ENCODE peak calls at places on chromosomes 3 and 15, in five cellular contexts. C is cardiac muscle cell, U is body of pancreas, L is AG04449, A is astrocyte of the spinal cord. B is an unnamed sample.

GRCh38 chr15:56794923-56795329 is 61.6 kb upstream of the ZNF280D start:
- DNase-seq in A (no peak), U (no peak), C (no peak), L (no peak), B (no peak)

GRCh38 chr3:181265750-181266333 is 276.3 kb upstream of the DNAJC19 start:
- DNase-seq in U (no peak), C (no peak), A (peak), L (no peak), B (no peak)

GRCh38 chr3:33883538-33884203 is 85.2 kb downstream of the PDCD6IP start:
- DNase-seq in U (no peak), A (peak), C (peak), L (no peak), B (no peak)

GRCh38 chr15:101204744-101205535 is 46.9 kb downstream of the CHSY1 start:
- DNase-seq in U (no peak), L (no peak), C (no peak), A (peak), B (no peak)

GRCh38 chr3:101643861-101644613 is 32.9 kb downstream of the ZBTB11 start:
- DNase-seq in L (peak), U (no peak), A (peak), C (no peak), B (no peak)

GRCh38 chr15:37107754-37108724 is 7.7 kb upstream of the MEIS2 start:
- DNase-seq in C (no peak), U (no peak), A (no peak), L (no peak), B (no peak)

GRCh38 chr3:100041328-100041749 is 73.0 kb downstream of the FILIP1L start:
- DNase-seq in A (peak), C (peak), L (peak), U (no peak), B (no peak)

GRCh38 chr3:187946031-187946691 is 200.9 kb upstream of the BCL6 start:
- DNase-seq in L (no peak), C (no peak), A (peak), U (no peak), B (no peak)

GRCh38 chr3:184320099-184320445 is 5.7 kb downstream of the EIF4G1 start:
- DNase-seq in C (no peak), U (peak), A (peak), L (peak), B (peak)

GRCh38 chr3:96960661-96961330 is 146.4 kb downstream of the EPHA6 start:
- DNase-seq in L (no peak), U (no peak), C (no peak), A (no peak), B (no peak)

GRCh38 chr3:118501152-118501551 is 533.5 kb downstream of the IGSF11 start:
- DNase-seq in C (peak), A (peak), L (no peak), U (peak), B (no peak)

GRCh38 chr15:94239474-94239873 is 8.1 kb downstream of the MCTP2 start:
- DNase-seq in L (no peak), U (no peak), C (no peak), A (no peak), B (no peak)

GRCh38 chr3:181581651-181582050 is 130.1 kb upstream of the SOX2 start:
- DNase-seq in L (peak), A (peak), C (no peak), U (no peak), B (no peak)

GRCh38 chr3:140216249-140216648 is 281.3 kb downstream of the CLSTN2 start:
- DNase-seq in C (no peak), L (no peak), U (peak), A (no peak), B (no peak)

GRCh38 chr15:72796515-72797337 is 13.2 kb upstream of the ADPGK start:
- DNase-seq in L (no peak), U (peak), C (peak), A (peak), B (no peak)

GRCh38 chr15:31353931-31354330 is 27.3 kb downstream of the KLF13 start:
- DNase-seq in U (peak), A (peak), C (no peak), L (no peak), B (peak)

GRCh38 chr15:67922971-67923646 is 83.3 kb upstream of the RNU6-1 start:
- DNase-seq in U (no peak), L (no peak), C (no peak), A (no peak), B (no peak)

GRCh38 chr15:60972301-60972700 is 256.8 kb downstream of the RORA start:
- DNase-seq in C (no peak), U (no peak), L (peak), A (peak), B (no peak)

GRCh38 chr3:4586381-4586780 is 93.2 kb downstream of the ITPR1 start:
- DNase-seq in U (no peak), L (no peak), A (no peak), C (no peak), B (no peak)

GRCh38 chr15:78149805-78150751 is 916 bp downstream of the IDH3A start:
- DNase-seq in C (no peak), L (no peak), A (peak), U (no peak), B (no peak)

GRCh38 chr3:10162147-10162546 is 2.6 kb upstream of the IRAK2 start:
- DNase-seq in A (no peak), C (no peak), L (no peak), U (no peak), B (no peak)

GRCh38 chr3:9301091-9301490 is 51.6 kb upstream of the SRGAP3 start:
- DNase-seq in U (no peak), L (no peak), C (no peak), A (no peak), B (no peak)

GRCh38 chr3:139005356-139005993 is 593 bp downstream of the PRR23A start:
- DNase-seq in C (no peak), U (no peak), A (no peak), L (no peak), B (no peak)

GRCh38 chr15:50665938-50666337 is 20.7 kb downstream of the TRPM7 start:
- DNase-seq in A (no peak), L (no peak), C (no peak), U (no peak), B (no peak)

GRCh38 chr15:87033056-87033455 is 953.4 kb downstream of the AGBL1 start:
- DNase-seq in A (no peak), L (no peak), C (peak), U (no peak), B (no peak)

GRCh38 chr15:70272565-70273355 is 175.0 kb upstream of the TLE3 start:
- DNase-seq in U (no peak), L (no peak), C (no peak), A (no peak), B (no peak)

GRCh38 chr15:41882689-41883483 is 11.0 kb downstream of the SPTBN5 start:
- DNase-seq in A (no peak), U (peak), C (no peak), L (no peak), B (no peak)

GRCh38 chr3:119810018-119810435 is 28.1 kb downstream of the NR1I2 start:
- DNase-seq in C (peak), L (no peak), A (peak), U (peak), B (no peak)

GRCh38 chr15:56739474-56739873 is 6.2 kb upstream of the ZNF280D start:
- DNase-seq in C (no peak), L (no peak), A (no peak), U (no peak), B (no peak)

GRCh38 chr3:99774467-99774866 is 43.2 kb upstream of the CMSS1 start:
- DNase-seq in U (no peak), L (no peak), C (no peak), A (peak), B (no peak)

GRCh38 chr3:52253314-52254260 is 8.0 kb downstream of the PPM1M start:
- DNase-seq in A (no peak), U (no peak), C (no peak), L (no peak), B (no peak)

GRCh38 chr15:34855397-34855796 is 60.0 kb upstream of the ACTC1 start:
- DNase-seq in L (no peak), C (no peak), A (peak), U (no peak), B (no peak)

GRCh38 chr3:34411596-34411995 is 613.2 kb downstream of the PDCD6IP start:
- DNase-seq in U (no peak), C (no peak), A (no peak), L (no peak), B (no peak)

GRCh38 chr3:64253689-64254088 is 28.4 kb upstream of the PRICKLE2 start:
- DNase-seq in A (no peak), C (peak), L (no peak), U (no peak), B (no peak)

GRCh38 chr3:27728195-27729087 is 6.3 kb upstream of the EOMES start:
- DNase-seq in A (no peak), C (peak), U (peak), L (no peak), B (no peak)

GRCh38 chr3:72665701-72666443 is 182.4 kb downstream of the SHQ1 start:
- DNase-seq in A (no peak), U (peak), C (peak), L (no peak), B (no peak)

GRCh38 chr15:58875343-58875742 is 58.1 kb downstream of the SLTM start:
- DNase-seq in L (no peak), U (no peak), A (no peak), C (no peak), B (no peak)

GRCh38 chr15:70013647-70014310 is 83.9 kb downstream of the TLE3 start:
- DNase-seq in U (no peak), A (no peak), C (no peak), L (no peak), B (no peak)

GRCh38 chr15:68783226-68784054 is 37.3 kb downstream of the ANP32A start:
- DNase-seq in U (peak), C (peak), A (no peak), L (no peak), B (no peak)

DNA sequence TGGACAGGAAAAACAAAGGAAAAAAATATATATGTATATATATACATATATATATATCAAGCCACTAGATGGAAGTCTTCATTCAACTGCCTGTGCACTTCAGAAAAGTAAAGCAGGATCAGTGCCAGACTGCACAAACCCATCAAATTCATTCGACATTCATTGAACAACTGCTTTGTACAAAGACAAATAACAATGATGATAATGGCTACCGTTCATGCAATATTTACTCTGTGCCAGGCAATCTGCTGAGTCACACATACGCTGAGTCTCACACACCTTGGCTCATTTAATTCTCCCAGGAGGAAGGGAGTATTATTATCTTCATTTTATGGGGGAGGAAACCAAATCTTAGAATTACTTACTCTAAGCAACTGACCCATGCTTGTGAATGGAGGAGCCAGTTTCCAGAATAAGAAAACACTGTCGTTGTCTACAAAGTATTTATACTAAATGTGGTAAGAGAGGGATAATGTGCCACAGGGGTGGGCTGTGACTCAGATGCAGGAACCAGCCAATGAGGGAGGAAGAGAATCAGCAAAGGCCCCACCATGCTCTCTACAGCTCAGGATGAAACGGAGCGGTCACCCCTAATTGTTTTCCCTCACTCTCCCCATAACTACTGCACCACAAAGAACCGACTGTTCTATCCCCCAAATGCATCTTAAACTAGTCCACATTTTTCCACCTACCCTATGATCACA is 44.4 kb downstream of the BFSP2 start:
- DNase-seq in C (no peak), A (peak), U (peak), L (no peak), B (no peak)
- TF ChIP-seq CTCF in C (no peak), A (peak), U (no peak), L (no peak), B (no peak)

GRCh38 chr15:66252411-66253295 is 897 bp downstream of the MEGF11 start:
- DNase-seq in L (no peak), C (peak), A (peak), U (peak), B (no peak)

GRCh38 chr15:66251790-66252355 is 1.7 kb downstream of the MEGF11 start:
- DNase-seq in L (no peak), C (peak), U (no peak), A (no peak), B (no peak)

GRCh38 chr15:66254364-66255292 is 1.1 kb upstream of the MEGF11 start:
- DNase-seq in L (no peak), A (no peak), C (peak), U (no peak), B (no peak)

GRCh38 chr15:66253643-66254363 is at the start of gene MEGF11:
- DNase-seq in C (peak), U (peak), L (no peak), A (peak), B (no peak)

GRCh38 chr15:66253296-66253642 is 281 bp downstream of the MEGF11 start:
- DNase-seq in L (no peak), U (no peak), A (peak), C (no peak), B (no peak)
- H3K4me3 ChIP-seq in L (peak), U (peak), A (peak), C (peak), B (peak)

GRCh38 chr3:23046536-23046935 is 156.6 kb upstream of the UBE2E2 start:
- DNase-seq in A (no peak), U (no peak), L (no peak), C (no peak), B (no peak)

GRCh38 chr3:23055733-23056376 is 147.3 kb upstream of the UBE2E2 start:
- DNase-seq in U (no peak), L (peak), C (no peak), A (peak), B (no peak)

GRCh38 chr3:23051240-23052140 is 151.6 kb upstream of the UBE2E2 start:
- DNase-seq in U (no peak), C (no peak), L (no peak), A (no peak), B (no peak)

GRCh38 chr3:23052230-23053019 is 150.7 kb upstream of the UBE2E2 start:
- DNase-seq in C (no peak), A (no peak), U (no peak), L (no peak), B (no peak)
- TF ChIP-seq CTCF in C (peak), A (peak), U (no peak), L (no peak), B (no peak)

DNA sequence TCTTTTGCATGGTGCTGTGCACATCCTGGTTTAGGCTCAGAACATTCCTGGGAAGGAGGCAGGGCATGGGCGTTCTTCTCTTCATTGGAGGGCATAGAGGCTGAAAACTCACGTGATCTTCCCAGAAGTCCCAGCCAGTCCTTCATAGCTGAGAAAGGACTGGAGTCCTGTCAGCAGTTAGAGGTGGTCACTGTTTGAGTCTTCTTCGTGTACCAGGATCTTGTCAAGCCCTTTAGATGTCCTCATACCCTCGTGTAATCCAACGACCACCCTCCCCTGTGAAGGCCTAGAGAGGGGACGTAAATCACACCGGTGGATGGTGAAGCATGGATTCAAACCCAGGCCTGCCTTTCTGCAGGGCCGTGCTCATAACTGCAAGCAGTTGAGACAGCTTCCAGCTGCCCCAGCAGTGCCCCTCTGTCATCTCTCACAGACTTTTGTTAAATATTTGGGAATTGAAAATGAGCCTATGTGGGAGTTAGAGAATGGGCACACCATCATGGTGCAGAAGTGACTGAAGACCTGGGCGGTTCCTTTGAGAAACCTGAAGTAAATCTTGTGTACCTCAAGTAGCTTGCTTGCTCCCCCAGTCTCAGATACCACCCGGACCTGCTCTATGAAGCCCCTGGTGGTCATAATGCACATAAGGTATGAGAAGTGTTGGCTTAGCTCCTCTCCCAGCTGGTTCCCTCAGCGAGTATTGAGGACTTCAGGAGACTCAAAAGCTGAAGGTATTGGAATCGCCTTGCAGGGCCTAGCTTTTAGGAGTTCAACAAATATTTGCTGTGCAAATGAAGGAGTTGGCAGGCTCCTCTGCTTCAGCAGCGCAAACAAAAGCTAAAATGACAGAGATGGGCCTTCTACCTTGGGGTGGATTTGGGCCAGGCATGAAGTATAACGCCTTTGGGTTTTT is 1.4 kb downstream of the CMTM8 start:
- DNase-seq in L (no peak), C (peak), U (peak), A (peak), B (no peak)
- H3K4me3 ChIP-seq in L (peak), C (peak), U (peak), A (peak), B (no peak)

GRCh38 chr3:11539677-11540076 is 104.0 kb downstream of the VGLL4 start:
- DNase-seq in L (no peak), A (no peak), U (no peak), C (no peak), B (no peak)
- TF ChIP-seq CTCF in L (no peak), A (no peak), U (no peak), C (no peak), B (no peak)

DNA sequence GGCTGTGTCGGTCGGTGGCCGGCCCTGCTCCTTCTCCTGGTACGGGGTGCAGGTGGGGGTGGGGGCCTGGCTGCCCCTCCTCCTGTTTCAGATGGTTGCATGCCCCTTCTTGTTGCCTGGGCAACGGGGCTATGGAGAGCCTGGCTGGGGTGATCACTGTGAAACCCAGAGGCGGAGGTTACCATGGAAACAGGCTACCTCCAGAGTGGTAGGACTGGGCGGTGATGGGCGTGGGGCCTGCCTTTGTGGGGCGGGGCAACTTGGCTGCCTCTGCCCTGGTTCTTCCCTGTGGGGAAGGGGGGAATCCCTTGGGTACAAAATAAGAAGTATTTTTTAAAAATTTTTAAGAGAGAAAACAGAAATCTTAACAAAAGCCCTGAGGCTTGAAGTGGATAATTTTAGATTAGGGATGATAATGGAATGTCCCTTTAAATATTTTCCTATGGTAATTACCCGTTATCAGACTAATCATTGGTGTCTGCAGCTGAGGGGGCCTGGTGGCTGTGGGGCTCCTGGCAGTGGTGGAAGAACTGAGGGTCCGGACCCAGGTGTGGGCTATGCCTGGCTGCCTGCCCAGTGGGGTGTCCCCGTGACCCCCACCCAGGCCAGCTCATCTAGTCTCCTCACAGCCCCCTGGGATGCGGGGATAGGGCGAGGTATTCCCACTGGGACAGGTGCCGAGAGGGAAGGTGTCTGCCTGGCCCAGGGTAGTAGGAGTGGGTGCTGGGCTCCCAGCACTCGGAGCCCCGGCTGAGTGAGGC is 32.5 kb downstream of the PLXNA1 start:
- DNase-seq in U (no peak), A (no peak), L (no peak), C (no peak), B (no peak)
- H3K4me3 ChIP-seq in U (no peak), A (no peak), L (no peak), C (no peak), B (no peak)

B was measured in lower leg skin.